ENCODE peak calls at places on chromosome 7, in six cellular contexts. One of them, this sample, is unnamed.

GRCh38 chr7:47535033-47535703 is 46.7 kb downstream of the TNS3 start:
- DNase-seq in activated gamma-delta T cell: no peak
- DNase-seq in tibial nerve: no peak
- DNase-seq in Right ventricle myocardium inferior: no peak
- DNase-seq in NCI-H1694: peak
- DNase-seq in NCI-H748 treated with DMSO at 0.1 percent for 48 hours: no peak
- DNase-seq in this sample: no peak

GRCh38 chr7:131546583-131547111 is 9.8 kb downstream of the PODXL start:
- DNase-seq in NCI-H1694: peak
- DNase-seq in NCI-H748 treated with DMSO at 0.1 percent for 48 hours: no peak
- DNase-seq in activated gamma-delta T cell: no peak
- DNase-seq in Right ventricle myocardium inferior: peak
- DNase-seq in tibial nerve: no peak
- DNase-seq in this sample: no peak

GRCh38 chr7:27221201-27221797 is 21.3 kb upstream of the EVX1 start:
- DNase-seq in activated gamma-delta T cell: no peak
- DNase-seq in tibial nerve: no peak
- DNase-seq in Right ventricle myocardium inferior: no peak
- DNase-seq in NCI-H748 treated with DMSO at 0.1 percent for 48 hours: no peak
- DNase-seq in NCI-H1694: no peak
- DNase-seq in this sample: no peak

GRCh38 chr7:130649004-130649790 is 19.4 kb downstream of the COPG2 start:
- DNase-seq in tibial nerve: no peak
- DNase-seq in activated gamma-delta T cell: no peak
- DNase-seq in NCI-H748 treated with DMSO at 0.1 percent for 48 hours: no peak
- DNase-seq in Right ventricle myocardium inferior: no peak
- DNase-seq in NCI-H1694: no peak
- DNase-seq in this sample: no peak

GRCh38 chr7:105707381-105707780 is 126.1 kb upstream of the EFCAB10 start:
- DNase-seq in NCI-H1694: no peak
- DNase-seq in tibial nerve: no peak
- DNase-seq in NCI-H748 treated with DMSO at 0.1 percent for 48 hours: no peak
- DNase-seq in Right ventricle myocardium inferior: no peak
- DNase-seq in activated gamma-delta T cell: no peak
- DNase-seq in this sample: no peak

GRCh38 chr7:138527746-138528223 is 67.7 kb downstream of the TRIM24 start:
- DNase-seq in NCI-H748 treated with DMSO at 0.1 percent for 48 hours: no peak
- DNase-seq in tibial nerve: no peak
- DNase-seq in Right ventricle myocardium inferior: no peak
- DNase-seq in activated gamma-delta T cell: no peak
- DNase-seq in NCI-H1694: no peak
- DNase-seq in this sample: no peak

GRCh38 chr7:114364151-114364550 is 50.5 kb upstream of the FOXP2 start:
- DNase-seq in NCI-H748 treated with DMSO at 0.1 percent for 48 hours: no peak
- DNase-seq in activated gamma-delta T cell: no peak
- DNase-seq in tibial nerve: no peak
- DNase-seq in NCI-H1694: no peak
- DNase-seq in Right ventricle myocardium inferior: no peak
- DNase-seq in this sample: no peak

GRCh38 chr7:139115104-139115503 is 5.6 kb upstream of the ZC3HAV1 start:
- DNase-seq in tibial nerve: no peak
- DNase-seq in NCI-H1694: no peak
- DNase-seq in activated gamma-delta T cell: no peak
- DNase-seq in Right ventricle myocardium inferior: no peak
- DNase-seq in NCI-H748 treated with DMSO at 0.1 percent for 48 hours: no peak
- DNase-seq in this sample: no peak

GRCh38 chr7:37065779-37066271 is 341.5 kb upstream of the AOAH start:
- DNase-seq in NCI-H748 treated with DMSO at 0.1 percent for 48 hours: no peak
- DNase-seq in tibial nerve: no peak
- DNase-seq in NCI-H1694: no peak
- DNase-seq in Right ventricle myocardium inferior: no peak
- DNase-seq in activated gamma-delta T cell: no peak
- DNase-seq in this sample: no peak

GRCh38 chr7:44990520-44991023 is 9.4 kb upstream of the CCM2 start:
- DNase-seq in NCI-H748 treated with DMSO at 0.1 percent for 48 hours: no peak
- DNase-seq in NCI-H1694: peak
- DNase-seq in tibial nerve: no peak
- DNase-seq in Right ventricle myocardium inferior: no peak
- DNase-seq in activated gamma-delta T cell: no peak
- DNase-seq in this sample: peak

GRCh38 chr7:135184254-135184841 is 13.8 kb upstream of the CYREN start:
- DNase-seq in activated gamma-delta T cell: no peak
- DNase-seq in tibial nerve: no peak
- DNase-seq in NCI-H1694: no peak
- DNase-seq in NCI-H748 treated with DMSO at 0.1 percent for 48 hours: no peak
- DNase-seq in Right ventricle myocardium inferior: no peak
- DNase-seq in this sample: no peak

GRCh38 chr7:151320263-151320845 is 21.3 kb upstream of the NUB1 start:
- DNase-seq in activated gamma-delta T cell: no peak
- DNase-seq in tibial nerve: no peak
- DNase-seq in NCI-H1694: no peak
- DNase-seq in Right ventricle myocardium inferior: no peak
- DNase-seq in NCI-H748 treated with DMSO at 0.1 percent for 48 hours: no peak
- DNase-seq in this sample: no peak

GRCh38 chr7:107528461-107528860 is 35.3 kb downstream of the COG5 start:
- DNase-seq in NCI-H748 treated with DMSO at 0.1 percent for 48 hours: no peak
- DNase-seq in tibial nerve: no peak
- DNase-seq in NCI-H1694: no peak
- DNase-seq in activated gamma-delta T cell: no peak
- DNase-seq in Right ventricle myocardium inferior: no peak
- DNase-seq in this sample: no peak

GRCh38 chr7:18978108-18978495 is 139.3 kb downstream of the TWIST1 start:
- DNase-seq in NCI-H748 treated with DMSO at 0.1 percent for 48 hours: no peak
- DNase-seq in tibial nerve: no peak
- DNase-seq in NCI-H1694: no peak
- DNase-seq in activated gamma-delta T cell: no peak
- DNase-seq in Right ventricle myocardium inferior: no peak
- DNase-seq in this sample: no peak

GRCh38 chr7:47709051-47709450 is 127.1 kb upstream of the TNS3 start:
- DNase-seq in NCI-H748 treated with DMSO at 0.1 percent for 48 hours: no peak
- DNase-seq in Right ventricle myocardium inferior: no peak
- DNase-seq in tibial nerve: no peak
- DNase-seq in activated gamma-delta T cell: no peak
- DNase-seq in NCI-H1694: no peak
- DNase-seq in this sample: no peak

GRCh38 chr7:142626420-142627035 is 122.7 kb upstream of the PRSS1 start:
- DNase-seq in Right ventricle myocardium inferior: no peak
- DNase-seq in NCI-H748 treated with DMSO at 0.1 percent for 48 hours: no peak
- DNase-seq in NCI-H1694: peak
- DNase-seq in tibial nerve: peak
- DNase-seq in activated gamma-delta T cell: no peak
- DNase-seq in this sample: no peak

GRCh38 chr7:134941185-134941900 is 45.0 kb upstream of the AGBL3 start:
- DNase-seq in NCI-H748 treated with DMSO at 0.1 percent for 48 hours: no peak
- DNase-seq in Right ventricle myocardium inferior: no peak
- DNase-seq in tibial nerve: no peak
- DNase-seq in NCI-H1694: no peak
- DNase-seq in activated gamma-delta T cell: no peak
- DNase-seq in this sample: no peak

GRCh38 chr7:155911471-155912105 is 99.3 kb upstream of the SHH start:
- DNase-seq in tibial nerve: no peak
- DNase-seq in activated gamma-delta T cell: no peak
- DNase-seq in NCI-H748 treated with DMSO at 0.1 percent for 48 hours: no peak
- DNase-seq in NCI-H1694: no peak
- DNase-seq in Right ventricle myocardium inferior: no peak
- DNase-seq in this sample: no peak

GRCh38 chr7:4227105-4228010 is 454.7 kb upstream of the FOXK1 start:
- DNase-seq in tibial nerve: no peak
- DNase-seq in Right ventricle myocardium inferior: no peak
- DNase-seq in activated gamma-delta T cell: no peak
- DNase-seq in NCI-H748 treated with DMSO at 0.1 percent for 48 hours: no peak
- DNase-seq in NCI-H1694: peak
- DNase-seq in this sample: peak

GRCh38 chr7:70788276-70788675 is 343.7 kb upstream of the GALNT17 start:
- DNase-seq in activated gamma-delta T cell: no peak
- DNase-seq in NCI-H748 treated with DMSO at 0.1 percent for 48 hours: no peak
- DNase-seq in tibial nerve: no peak
- DNase-seq in NCI-H1694: no peak
- DNase-seq in Right ventricle myocardium inferior: no peak
- DNase-seq in this sample: no peak

GRCh38 chr7:148277042-148277660 is 313.4 kb upstream of the C7orf33 start:
- DNase-seq in NCI-H748 treated with DMSO at 0.1 percent for 48 hours: no peak
- DNase-seq in activated gamma-delta T cell: no peak
- DNase-seq in Right ventricle myocardium inferior: no peak
- DNase-seq in tibial nerve: no peak
- DNase-seq in NCI-H1694: no peak
- DNase-seq in this sample: no peak

GRCh38 chr7:96786261-96786997 is 76.8 kb upstream of the SEM1 start:
- DNase-seq in Right ventricle myocardium inferior: no peak
- DNase-seq in tibial nerve: no peak
- DNase-seq in NCI-H748 treated with DMSO at 0.1 percent for 48 hours: peak
- DNase-seq in activated gamma-delta T cell: no peak
- DNase-seq in NCI-H1694: no peak
- DNase-seq in this sample: no peak

GRCh38 chr7:20270867-20271266 is 53.7 kb upstream of the MACC1 start:
- DNase-seq in NCI-H1694: no peak
- DNase-seq in NCI-H748 treated with DMSO at 0.1 percent for 48 hours: no peak
- DNase-seq in Right ventricle myocardium inferior: no peak
- DNase-seq in tibial nerve: no peak
- DNase-seq in activated gamma-delta T cell: no peak
- DNase-seq in this sample: no peak

GRCh38 chr7:124536156-124536762 is 229.3 kb downstream of the GPR37 start:
- DNase-seq in NCI-H1694: no peak
- DNase-seq in tibial nerve: no peak
- DNase-seq in activated gamma-delta T cell: no peak
- DNase-seq in NCI-H748 treated with DMSO at 0.1 percent for 48 hours: no peak
- DNase-seq in Right ventricle myocardium inferior: no peak
- DNase-seq in this sample: no peak

GRCh38 chr7:129468087-129468486 is 33.9 kb downstream of the STRIP2 start:
- DNase-seq in NCI-H1694: no peak
- DNase-seq in activated gamma-delta T cell: no peak
- DNase-seq in Right ventricle myocardium inferior: no peak
- DNase-seq in tibial nerve: no peak
- DNase-seq in NCI-H748 treated with DMSO at 0.1 percent for 48 hours: no peak
- DNase-seq in this sample: no peak

GRCh38 chr7:25949672-25950487 is 202.1 kb upstream of the NFE2L3 start:
- DNase-seq in NCI-H1694: no peak
- DNase-seq in NCI-H748 treated with DMSO at 0.1 percent for 48 hours: no peak
- DNase-seq in tibial nerve: no peak
- DNase-seq in Right ventricle myocardium inferior: no peak
- DNase-seq in activated gamma-delta T cell: no peak
- DNase-seq in this sample: no peak

GRCh38 chr7:37916017-37916672 is 472 bp downstream of the SFRP4 start:
- DNase-seq in tibial nerve: peak
- DNase-seq in NCI-H748 treated with DMSO at 0.1 percent for 48 hours: no peak
- DNase-seq in activated gamma-delta T cell: no peak
- DNase-seq in NCI-H1694: no peak
- DNase-seq in Right ventricle myocardium inferior: peak
- DNase-seq in this sample: no peak

GRCh38 chr7:6533893-6534804 is 17.1 kb downstream of the GRID2IP start:
- DNase-seq in NCI-H748 treated with DMSO at 0.1 percent for 48 hours: no peak
- DNase-seq in tibial nerve: no peak
- DNase-seq in NCI-H1694: no peak
- DNase-seq in activated gamma-delta T cell: no peak
- DNase-seq in Right ventricle myocardium inferior: no peak
- DNase-seq in this sample: no peak

GRCh38 chr7:39683216-39683845 is 60.0 kb downstream of the RALA start:
- DNase-seq in activated gamma-delta T cell: no peak
- DNase-seq in tibial nerve: no peak
- DNase-seq in NCI-H748 treated with DMSO at 0.1 percent for 48 hours: no peak
- DNase-seq in NCI-H1694: no peak
- DNase-seq in Right ventricle myocardium inferior: no peak
- DNase-seq in this sample: peak

GRCh38 chr7:123961731-123962130 is 36.7 kb downstream of the SPAM1 start:
- DNase-seq in tibial nerve: no peak
- DNase-seq in NCI-H748 treated with DMSO at 0.1 percent for 48 hours: no peak
- DNase-seq in NCI-H1694: no peak
- DNase-seq in activated gamma-delta T cell: no peak
- DNase-seq in Right ventricle myocardium inferior: no peak
- DNase-seq in this sample: no peak

This sample was measured in DMS 273 treated with DMSO at 0.1 percent for 48 hours.